ENCODE peak calls at places on chromosomes 16 and 17, in five cellular contexts. N, D, V, Q and U are unnamed samples.

GRCh38 chr17:44898768-44899073 is 524 bp downstream of the EFTUD2 start:
- DNase-seq in N (no peak), D (peak), V (no peak), Q (no peak), U (no peak)

GRCh38 chr16:87715658-87716057 is 50.1 kb downstream of the KLHDC4 start:
- DNase-seq in N (no peak), D (peak), V (no peak), Q (no peak), U (no peak)

GRCh38 chr17:30323262-30323894 is 10.5 kb downstream of the TMIGD1 start:
- DNase-seq in N (peak), D (no peak), V (no peak), Q (no peak), U (no peak)

GRCh38 chr16:86364653-86365380 is 145.5 kb upstream of the FOXF1 start:
- DNase-seq in N (no peak), D (no peak), V (no peak), Q (no peak), U (no peak)

GRCh38 chr16:74888227-74888862 is 96.6 kb downstream of the WDR59 start:
- DNase-seq in N (no peak), D (no peak), V (no peak), Q (no peak), U (no peak)

GRCh38 chr16:87966685-87967185 is 15.5 kb downstream of the BANP start:
- DNase-seq in N (no peak), D (no peak), V (no peak), Q (no peak), U (no peak)

GRCh38 chr17:39077252-39077651 is 74.2 kb downstream of the PLXDC1 start:
- DNase-seq in N (no peak), D (no peak), V (no peak), Q (no peak), U (no peak)

GRCh38 chr16:73058616-73059409 is 10.9 kb upstream of the ZFHX3 start:
- DNase-seq in N (no peak), D (peak), V (no peak), Q (peak), U (no peak)